ENCODE peak calls at places on chromosomes 2 and 18, in nine cellular contexts. B is astrocyte of the cerebellum; A is T-helper 1 cell; W is naive thymus-derived CD8-positive, alpha-beta T cell; T is effector memory CD4-positive, alpha-beta T cell; C is globus pallidus; D is NCI-H510A; K is activated CD8-positive, alpha-beta memory T cell treated with anti-CD3 and anti-CD28 coated beads for 24 hours; Y is A172. L is an unnamed sample.

GRCh38 chr2:96116879-96117533 is 635 bp upstream of the ADRA2B start:
- DNase-seq in C (peak), A (peak), K (peak), D (no peak), W (peak), B (no peak), T (peak), Y (no peak), L (no peak)

GRCh38 chr2:160736629-160737028 is 243.0 kb upstream of the RBMS1 start:
- DNase-seq in Y (peak), D (no peak), K (no peak), A (no peak), C (no peak), B (no peak), W (no peak), T (no peak), L (no peak)

GRCh38 chr2:95734976-95735890 is 143.4 kb downstream of the TRIM43 start:
- DNase-seq in C (no peak), Y (no peak), B (no peak), T (no peak), D (no peak), K (no peak), W (no peak), A (no peak), L (no peak)

GRCh38 chr2:184444623-184445223 is 153.6 kb upstream of the ZNF804A start:
- DNase-seq in A (no peak), C (no peak), T (no peak), B (no peak), Y (no peak), K (no peak), W (no peak), D (no peak), L (no peak)

GRCh38 chr2:149235837-149236236 is 94.5 kb upstream of the LYPD6 start:
- DNase-seq in W (no peak), A (no peak), B (no peak), K (no peak), Y (no peak), D (no peak), C (no peak), T (no peak), L (no peak)

GRCh38 chr2:48755473-48755872 is at the start of gene LHCGR:
- DNase-seq in A (no peak), T (no peak), D (no peak), Y (no peak), B (no peak), W (no peak), C (no peak), K (no peak), L (no peak)

GRCh38 chr2:9710311-9710710 is 79.5 kb upstream of the YWHAQ start:
- DNase-seq in D (no peak), K (no peak), B (no peak), Y (no peak), W (no peak), T (no peak), A (no peak), C (no peak), L (no peak)

GRCh38 chr2:4420032-4420431 is 716.7 kb downstream of the DCDC2C start:
- DNase-seq in T (no peak), A (no peak), Y (no peak), B (no peak), C (no peak), W (no peak), K (no peak), D (no peak), L (no peak)

GRCh38 chr2:234950730-234951385 is 959 bp upstream of the SH3BP4 start:
- DNase-seq in K (no peak), T (no peak), A (no peak), B (no peak), C (no peak), D (no peak), W (no peak), Y (no peak), L (no peak)

GRCh38 chr2:181978351-181979150 is 7.1 kb upstream of the PPP1R1C start:
- DNase-seq in T (no peak), A (no peak), D (no peak), C (no peak), B (no peak), Y (peak), W (no peak), K (no peak), L (no peak)

GRCh38 chr2:222655406-222655747 is 515 bp downstream of the FARSB start:
- DNase-seq in A (no peak), T (no peak), Y (peak), W (no peak), B (no peak), C (no peak), K (no peak), D (peak), L (no peak)

GRCh38 chr2:120779781-120780283 is 44.2 kb downstream of the GLI2 start:
- DNase-seq in B (peak), W (no peak), T (no peak), A (no peak), D (no peak), C (no peak), Y (peak), K (no peak), L (no peak)

GRCh38 chr18:80167947-80168745 is 59.1 kb downstream of the ADNP2 start:
- DNase-seq in C (no peak), B (no peak), A (no peak), W (no peak), D (no peak), T (no peak), K (no peak), Y (no peak), L (no peak)

GRCh38 chr2:223613017-223613950 is 11.1 kb upstream of the SCG2 start:
- DNase-seq in K (no peak), D (peak), A (no peak), Y (peak), C (peak), B (peak), W (no peak), T (no peak), L (no peak)